ENCODE peak calls at places on chromosomes 5 and 9, in ten cellular contexts. R is CD8-positive, alpha-beta memory T cell; L is effector memory CD8-positive, alpha-beta T cell; J is stimulated activated CD4-positive, alpha-beta T cell treated with anti-CD3 and anti-CD28 coated beads, Interleukin-15, amount 100 ng/mL, for 1 hour; V is coronary artery; I is T follicular helper cell; M is PC-3; A is suprapubic skin; B is left lung; P is T47D. G is an unnamed sample.
A peak's percentile ranks its signal among the peaks of the same experiment; 100 is the strongest.

GRCh38 chr9:131807131-131807990 is 67.5 kb upstream of the RAPGEF1 start:
- DNase-seq in P (no peak), L (no peak), A (no peak), B (no peak), R (no peak), J (no peak), I (no peak), V (no peak), M (no peak), G (no peak)

GRCh38 chr9:136939431-136939995 is 5.0 kb downstream of the FBXW5 start:
- DNase-seq in I (no peak), B (peak; percentile 60), R (no peak), A (no peak), P (no peak), M (no peak), V (no peak), L (no peak), J (no peak), G (no peak)

GRCh38 chr5:123681061-123681460 is 169.1 kb downstream of the CSNK1G3 start:
- DNase-seq in I (no peak), J (no peak), V (no peak), R (no peak), B (no peak), A (no peak), P (no peak), L (no peak), M (no peak), G (no peak)

GRCh38 chr9:76297721-76298239 is 96.4 kb downstream of the RFK start:
- DNase-seq in J (no peak), R (no peak), I (no peak), V (no peak), B (no peak), P (no peak), M (no peak), L (no peak), A (peak; percentile 66), G (no peak)

GRCh38 chr5:180875860-180876426 is 14.9 kb upstream of the ZFP62 start:
- DNase-seq in L (no peak), I (no peak), J (no peak), M (no peak), V (no peak), A (no peak), P (no peak), R (no peak), B (no peak), G (no peak)

GRCh38 chr5:117161718-117162386 is 587.2 kb upstream of the SEMA6A start:
- DNase-seq in R (no peak), L (no peak), B (no peak), I (no peak), V (no peak), M (no peak), A (no peak), P (no peak), J (no peak), G (no peak)

GRCh38 chr5:156411131-156411727 is 84.3 kb downstream of the SGCD start:
- DNase-seq in R (no peak), V (no peak), L (no peak), A (no peak), M (no peak), B (no peak), J (no peak), I (no peak), P (no peak), G (no peak)

GRCh38 chr5:2642684-2643325 is 108.7 kb downstream of the IRX2 start:
- DNase-seq in L (no peak), I (no peak), J (no peak), R (no peak), V (peak; percentile 56), B (peak; percentile 74), M (no peak), A (no peak), P (no peak), G (no peak)

GRCh38 chr5:10913181-10913810 is 152.3 kb upstream of the DAP start:
- DNase-seq in A (no peak), I (no peak), V (no peak), J (no peak), M (no peak), B (no peak), P (no peak), L (no peak), R (no peak), G (no peak)

GRCh38 chr5:149466457-149466972 is 84.7 kb downstream of the CSNK1A1 start:
- DNase-seq in M (peak; percentile 66), V (no peak), B (no peak), L (no peak), R (no peak), P (no peak), I (no peak), A (no peak), J (no peak), G (no peak)

GRCh38 chr9:4666042-4666699 is at the start of gene SPATA6L:
- DNase-seq in L (peak; percentile 37), B (peak; percentile 92), P (peak; percentile 41), A (peak; percentile 86), R (peak; percentile 33), I (peak; percentile 32), V (peak; percentile 82), J (peak; percentile 11), M (peak; percentile 44), G (no peak)

GRCh38 chr5:148923023-148923422 is 96.6 kb downstream of the ADRB2 start:
- DNase-seq in B (no peak), A (no peak), R (no peak), M (no peak), L (no peak), P (no peak), J (no peak), I (no peak), V (no peak), G (no peak)

GRCh38 chr5:141608557-141608956 is 10.2 kb downstream of the DIAPH1 start:
- DNase-seq in I (no peak), L (no peak), M (no peak), R (no peak), J (no peak), B (no peak), A (no peak), P (no peak), V (no peak), G (no peak)

GRCh38 chr9:105063665-105064247 is 135.8 kb upstream of the ABCA1 start:
- DNase-seq in R (no peak), A (no peak), M (peak; percentile 37), V (no peak), L (no peak), B (no peak), P (no peak), J (no peak), I (no peak), G (no peak)